ENCODE peak calls at places on chromosome 14, in ten cellular contexts. T is GM23338, O is thoracic aorta, R is PC-9, Z is WERI-Rb-1, L is breast epithelium, N is heart left ventricle, U is body of pancreas, Q is prostate gland, X is transverse colon. J is an unnamed sample.

GRCh38 chr14:36478782-36479181 is 41.2 kb downstream of the NKX2-1 start:
- DNase-seq in T (no peak), O (no peak), R (peak; percentile 43), Z (no peak), L (no peak), N (no peak), U (no peak), Q (no peak), X (no peak), J (no peak)

GRCh38 chr14:36713960-36714703 is 52.5 kb downstream of the PAX9 start:
- DNase-seq in T (no peak), O (no peak), R (no peak), Z (no peak), L (no peak), N (no peak), U (no peak), Q (no peak), X (no peak), J (no peak)

GRCh38 chr14:95679995-95680735 is 6.1 kb upstream of the TCL1B start:
- DNase-seq in T (peak; percentile 58), O (no peak), R (no peak), Z (peak; percentile 55), L (no peak), N (no peak), U (peak; percentile 57), Q (no peak), X (no peak), J (peak; percentile 49)

GRCh38 chr14:50056457-50056856 is 59.9 kb downstream of the VCPKMT start:
- DNase-seq in T (no peak), O (no peak), R (no peak), Z (no peak), L (no peak), N (no peak), U (no peak), Q (no peak), X (no peak), J (no peak)

GRCh38 chr14:53214384-53214783 is 61.3 kb upstream of the DDHD1 start:
- DNase-seq in T (no peak), O (no peak), R (no peak), Z (no peak), L (no peak), N (no peak), U (no peak), Q (no peak), X (no peak), J (no peak)

GRCh38 chr14:96362071-96362964 is 823 bp downstream of the ATG2B start:
- DNase-seq in T (peak; percentile 33), O (no peak), R (peak; percentile 63), Z (no peak), L (peak; percentile 19), N (no peak), U (peak; percentile 87), Q (peak; percentile 84), X (peak; percentile 68), J (peak; percentile 9)

GRCh38 chr14:100165376-100165775 is 5.9 kb upstream of the DEGS2 start:
- DNase-seq in T (peak; percentile 73), O (no peak), R (no peak), Z (no peak), L (no peak), N (no peak), U (no peak), Q (peak; percentile 32), X (peak; percentile 55), J (peak; percentile 92)

GRCh38 chr14:20428010-20428365 is 8.0 kb downstream of the KLHL33 start:
- DNase-seq in T (no peak), O (no peak), R (no peak), Z (no peak), L (no peak), N (no peak), U (no peak), Q (no peak), X (no peak), J (no peak)

GRCh38 chr14:71728386-71728785 is 203.8 kb upstream of the RGS6 start:
- DNase-seq in T (no peak), O (no peak), R (no peak), Z (no peak), L (no peak), N (no peak), U (no peak), Q (no peak), X (no peak), J (no peak)

GRCh38 chr14:104820669-104821228 is 19.8 kb downstream of the ZBTB42 start:
- DNase-seq in T (peak; percentile 79), O (no peak), R (peak; percentile 11), Z (peak; percentile 92), L (no peak), N (peak; percentile 68), U (peak; percentile 69), Q (peak; percentile 62), X (peak; percentile 65), J (peak; percentile 92)

GRCh38 chr14:74611672-74612345 is at the start of gene LTBP2:
- DNase-seq in T (peak; percentile 48), O (no peak), R (no peak), Z (no peak), L (no peak), N (no peak), U (peak; percentile 33), Q (no peak), X (no peak), J (peak; percentile 77)

GRCh38 chr14:74609721-74610120 is 2.3 kb downstream of the LTBP2 start:
- DNase-seq in T (no peak), O (no peak), R (no peak), Z (no peak), L (no peak), N (no peak), U (no peak), Q (no peak), X (no peak), J (no peak)

GRCh38 chr14:74608959-74609611 is 3.0 kb downstream of the LTBP2 start:
- DNase-seq in T (peak; percentile 86), O (peak; percentile 70), R (peak; percentile 79), Z (peak; percentile 82), L (peak; percentile 85), N (peak; percentile 82), U (peak; percentile 87), Q (peak; percentile 79), X (peak; percentile 87), J (peak; percentile 86)

GRCh38 chr14:74610866-74611671 is 968 bp downstream of the LTBP2 start:
- DNase-seq in T (peak; percentile 65), O (no peak), R (no peak), Z (no peak), L (no peak), N (no peak), U (no peak), Q (no peak), X (no peak), J (peak; percentile 68)

GRCh38 chr14:74610199-74610865 is 1.7 kb downstream of the LTBP2 start:
- DNase-seq in T (no peak), O (no peak), R (no peak), Z (no peak), L (no peak), N (no peak), U (no peak), Q (no peak), X (no peak), J (no peak)
- H3K4me3 ChIP-seq in T (peak overlapping the region; percentile 76), O (peak overlapping the region; percentile 92), R (no peak overlapping the region), Z (no peak overlapping the region), L (peak overlapping the region; percentile 83), N (peak overlapping the region; percentile 65), U (no peak overlapping the region), Q (no peak overlapping the region), X (no peak overlapping the region), J (no peak overlapping the region)

GRCh38 chr14:57221931-57222330 is 46.8 kb downstream of the EXOC5 start:
- DNase-seq in T (no peak), O (no peak), R (no peak), Z (no peak), L (no peak), N (no peak), U (no peak), Q (no peak), X (no peak), J (no peak)

GRCh38 chr14:57227083-57227482 is 41.6 kb downstream of the EXOC5 start:
- DNase-seq in T (no peak), O (no peak), R (no peak), Z (no peak), L (no peak), N (no peak), U (no peak), Q (no peak), X (no peak), J (no peak)
- H3K36me3 ChIP-seq in T (peaks cover 11% of the 10 kb centered on the region), O (peaks cover 5% of the 10 kb centered on the region), R (peaks cover 12% of the 10 kb centered on the region), Z (peaks cover 49% of the 10 kb centered on the region), L (no peaks in the 10 kb centered on the region), N (peaks cover 70% of the 10 kb centered on the region), U (peaks cover 2% of the 10 kb centered on the region), Q (no peaks in the 10 kb centered on the region), X (peaks cover 13% of the 10 kb centered on the region), J (peaks cover 5% of the 10 kb centered on the region)

GRCh38 chr14:60642270-60642789 is 6.9 kb downstream of the SIX1 start:
- DNase-seq in T (peak; percentile 84), O (no peak), R (no peak), Z (no peak), L (no peak), N (no peak), U (no peak), Q (no peak), X (no peak), J (peak; percentile 88)

GRCh38 chr14:60640859-60641721 is 8.2 kb downstream of the SIX1 start:
- DNase-seq in T (peak; percentile 52), O (no peak), R (no peak), Z (no peak), L (no peak), N (no peak), U (no peak), Q (no peak), X (no peak), J (peak; percentile 42)

GRCh38 chr14:60643443-60644402 is 5.6 kb downstream of the SIX1 start:
- DNase-seq in T (peak; percentile 75), O (no peak), R (no peak), Z (no peak), L (no peak), N (no peak), U (no peak), Q (peak; percentile 29), X (no peak), J (peak; percentile 61)

GRCh38 chr14:60641722-60642269 is 7.5 kb downstream of the SIX1 start:
- DNase-seq in T (no peak), O (no peak), R (no peak), Z (no peak), L (no peak), N (no peak), U (no peak), Q (no peak), X (no peak), J (no peak)

GRCh38 chr14:60642790-60643397 is 6.4 kb downstream of the SIX1 start:
- DNase-seq in T (peak; percentile 30), O (no peak), R (no peak), Z (no peak), L (no peak), N (no peak), U (no peak), Q (no peak), X (no peak), J (no peak)
- H3K4me3 ChIP-seq in T (peak overlapping the region; percentile 49), O (no peak overlapping the region), R (no peak overlapping the region), Z (no peak overlapping the region), L (peak overlapping the region; percentile 38), N (no peak overlapping the region), U (no peak overlapping the region), Q (peak overlapping the region; percentile 0), X (no peak overlapping the region), J (no peak overlapping the region)

DNA sequence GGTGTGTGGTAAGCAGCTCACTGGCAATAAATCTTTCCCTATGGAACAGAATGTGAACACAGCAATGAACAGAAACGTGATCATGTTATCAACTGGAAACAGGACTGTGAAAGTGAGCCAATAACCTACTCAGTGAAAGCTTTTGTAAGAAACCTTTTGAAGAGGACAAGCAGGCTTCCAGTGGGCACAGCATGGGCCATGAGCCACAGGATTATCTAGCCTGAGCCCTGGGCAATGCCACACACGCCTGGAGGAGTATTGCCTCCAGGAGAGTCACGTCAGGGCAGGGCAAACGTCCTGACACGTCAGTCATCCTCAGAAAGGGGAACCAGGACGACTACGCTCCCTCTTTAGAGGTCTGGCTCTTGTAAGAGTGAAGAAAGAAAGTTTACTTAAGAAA is 32.3 kb downstream of the NRDE2 start:
- DNase-seq in T (no peak), O (no peak), R (no peak), Z (no peak), L (no peak), N (peak; percentile 84), U (peak; percentile 28), Q (no peak), X (no peak), J (no peak)
- H3K36me3 ChIP-seq in T (peaks cover 3% of the 10 kb centered on the region), O (peaks cover 12% of the 10 kb centered on the region), R (no peaks in the 10 kb centered on the region), Z (no peaks in the 10 kb centered on the region), L (no peaks in the 10 kb centered on the region), N (peaks cover 67% of the 10 kb centered on the region), U (peaks cover 10% of the 10 kb centered on the region), Q (no peaks in the 10 kb centered on the region), X (peaks cover 20% of the 10 kb centered on the region), J (peaks cover 1% of the 10 kb centered on the region)